ENCODE peak calls at places on chromosome 12, in four cellular contexts. K, I, A and D are unnamed samples.
A peak's percentile ranks its signal among the peaks of the same experiment; 100 is the strongest.

GRCh38 chr12:5043589-5044419 is at the start of gene KCNA5:
- DNase-seq in K (no peak), I (peak; percentile 74), A (peak; percentile 3), D (no peak)

GRCh38 chr12:3530548-3530947 is 39.5 kb downstream of the PRMT8 start:
- DNase-seq in K (no peak), I (no peak), A (no peak), D (no peak)

GRCh38 chr12:111995782-111996480 is 17.0 kb downstream of the TMEM116 start:
- DNase-seq in K (no peak), I (no peak), A (no peak), D (no peak)

GRCh38 chr12:51886021-51886710 is 1.7 kb upstream of the ANKRD33 start:
- DNase-seq in K (peak; percentile 94), I (peak; percentile 46), A (peak; percentile 95), D (peak; percentile 78)

GRCh38 chr12:45634273-45634917 is 95.1 kb upstream of the ARID2 start:
- DNase-seq in K (no peak), I (peak; percentile 29), A (no peak), D (no peak)

GRCh38 chr12:100359822-100360221 is 2.9 kb downstream of the SLC17A8 start:
- DNase-seq in K (peak; percentile 4), I (no peak), A (peak; percentile 19), D (peak; percentile 12)

GRCh38 chr12:112996501-112996900 is 18.2 kb downstream of the OAS2 start:
- DNase-seq in K (no peak), I (no peak), A (no peak), D (no peak)

GRCh38 chr12:69442894-69443293 is 27.3 kb upstream of the FRS2 start:
- DNase-seq in K (peak; percentile 99), I (no peak), A (peak; percentile 72), D (no peak)

GRCh38 chr12:68450947-68451260 is 118.7 kb upstream of the MDM1 start:
- DNase-seq in K (no peak), I (no peak), A (no peak), D (no peak)

GRCh38 chr12:91900971-91901370 is 244.7 kb downstream of the BTG1 start:
- DNase-seq in K (no peak), I (no peak), A (no peak), D (no peak)

GRCh38 chr12:54294152-54294913 is 6.5 kb downstream of the NFE2 start:
- DNase-seq in K (peak; percentile 40), I (peak; percentile 89), A (peak; percentile 41), D (no peak)

GRCh38 chr12:85834378-85834777 is 1.8 kb downstream of the RASSF9 start:
- DNase-seq in K (no peak), I (peak; percentile 23), A (no peak), D (no peak)

GRCh38 chr12:124370851-124371250 is 76.0 kb downstream of the RFLNA start:
- DNase-seq in K (no peak), I (no peak), A (no peak), D (no peak)

GRCh38 chr12:115619061-115619460 is 658.4 kb downstream of the MED13L start:
- DNase-seq in K (no peak), I (no peak), A (no peak), D (no peak)

GRCh38 chr12:3294481-3294911 is 196.5 kb upstream of the PRMT8 start:
- DNase-seq in K (no peak), I (no peak), A (no peak), D (no peak)

GRCh38 chr12:75571651-75572050 is 60.2 kb upstream of the KRR1 start:
- DNase-seq in K (no peak), I (peak; percentile 4), A (no peak), D (no peak)

GRCh38 chr12:67991158-67991557 is 1.9 kb downstream of the IFNG-AS1 start:
- DNase-seq in K (no peak), I (no peak), A (no peak), D (no peak)

GRCh38 chr12:76238688-76239087 is 109.5 kb downstream of the BBS10 start:
- DNase-seq in K (no peak), I (no peak), A (no peak), D (no peak)

GRCh38 chr12:17097674-17098073 is 491.7 kb upstream of the LMO3 start:
- DNase-seq in K (no peak), I (no peak), A (no peak), D (no peak)

GRCh38 chr12:123973552-123974341 is 732 bp downstream of the ZNF664 start:
- DNase-seq in K (no peak), I (peak; percentile 70), A (peak; percentile 27), D (no peak)

GRCh38 chr12:57092876-57093411 is 4.0 kb downstream of the NAB2 start:
- DNase-seq in K (no peak), I (no peak), A (no peak), D (no peak)

GRCh38 chr12:90959538-90960139 is 4.7 kb upstream of the CCER1 start:
- DNase-seq in K (peak; percentile 75), I (peak; percentile 74), A (peak; percentile 72), D (no peak)

GRCh38 chr12:111767362-111768158 is 827 bp downstream of the ALDH2 start:
- DNase-seq in K (peak; percentile 37), I (peak; percentile 58), A (peak; percentile 35), D (no peak)

GRCh38 chr12:27207626-27208413 is 36.3 kb upstream of the STK38L start:
- DNase-seq in K (peak; percentile 32), I (no peak), A (peak; percentile 21), D (no peak)

GRCh38 chr12:66638666-66639065 is 40.2 kb downstream of the GRIP1 start:
- DNase-seq in K (no peak), I (no peak), A (no peak), D (no peak)

GRCh38 chr12:70645494-70646317 is 8.5 kb upstream of the PTPRB start:
- DNase-seq in K (peak; percentile 94), I (peak; percentile 41), A (peak; percentile 94), D (peak; percentile 79)

GRCh38 chr12:2959194-2959507 is at the start of gene TEAD4:
- DNase-seq in K (peak; percentile 74), I (peak; percentile 97), A (peak; percentile 89), D (no peak)

GRCh38 chr12:110741795-110742717 is 635 bp downstream of the PPP1CC start:
- DNase-seq in K (peak; percentile 40), I (peak; percentile 40), A (peak; percentile 37), D (no peak)

GRCh38 chr12:11545438-11546330 is 103.8 kb upstream of the ETV6 start:
- DNase-seq in K (no peak), I (peak; percentile 30), A (peak; percentile 69), D (no peak)

GRCh38 chr12:6188954-6189353 is 11.2 kb upstream of the CD9 start:
- DNase-seq in K (no peak), I (no peak), A (no peak), D (no peak)

GRCh38 chr12:49974231-49974675 is 1.5 kb downstream of the AQP6 start:
- DNase-seq in K (peak; percentile 73), I (peak; percentile 58), A (peak; percentile 82), D (no peak)
- TF ChIP-seq CTCF in K (peak; percentile 72), I (peak; percentile 60), A (peak; percentile 77), D (peak; percentile 75)

GRCh38 chr12:64796205-64796845 is 28.1 kb upstream of the TBC1D30 start:
- DNase-seq in K (peak; percentile 94), I (peak; percentile 95), A (peak; percentile 94), D (peak; percentile 78)
- TF ChIP-seq CTCF in K (peak; percentile 88), I (peak; percentile 69), A (peak; percentile 82), D (peak; percentile 81)

GRCh38 chr12:102095677-102096263 is 24.1 kb downstream of the NUP37 start:
- DNase-seq in K (peak; percentile 57), I (peak; percentile 12), A (peak; percentile 66), D (no peak)
- TF ChIP-seq CTCF in K (peak; percentile 57), I (no peak), A (peak; percentile 62), D (peak; percentile 33)

GRCh38 chr12:47772738-47773061 is 338 bp upstream of the SLC48A1 start:
- DNase-seq in K (no peak), I (no peak), A (no peak), D (no peak)
- TF ChIP-seq CTCF in K (no peak), I (no peak), A (no peak), D (no peak)

GRCh38 chr12:65305346-65305950 is 27.0 kb downstream of the MSRB3 start:
- DNase-seq in K (no peak), I (no peak), A (no peak), D (no peak)

GRCh38 chr12:65302891-65303290 is 24.4 kb downstream of the MSRB3 start:
- DNase-seq in K (no peak), I (no peak), A (no peak), D (no peak)

GRCh38 chr12:65300067-65300466 is 21.6 kb downstream of the MSRB3 start:
- DNase-seq in K (no peak), I (no peak), A (no peak), D (no peak)

GRCh38 chr12:65296503-65297265 is 18.2 kb downstream of the MSRB3 start:
- DNase-seq in K (no peak), I (no peak), A (no peak), D (no peak)

GRCh38 chr12:65300679-65301349 is 22.3 kb downstream of the MSRB3 start:
- DNase-seq in K (peak; percentile 19), I (peak; percentile 73), A (peak; percentile 30), D (no peak)
- TF ChIP-seq CTCF in K (peak; percentile 49), I (peak; percentile 68), A (peak; percentile 48), D (peak; percentile 43)

GRCh38 chr12:101767537-101767936 is 28.3 kb upstream of the SYCP3 start:
- DNase-seq in K (no peak), I (no peak), A (no peak), D (no peak)
- TF ChIP-seq CTCF in K (no peak), I (peak; percentile 13), A (no peak), D (no peak)

GRCh38 chr12:55614764-55615163 is 21.9 kb upstream of the OR10P1 start:
- DNase-seq in K (no peak), I (no peak), A (no peak), D (no peak)

GRCh38 chr12:55624056-55624455 is 12.6 kb upstream of the OR10P1 start:
- DNase-seq in K (no peak), I (no peak), A (no peak), D (no peak)

DNA sequence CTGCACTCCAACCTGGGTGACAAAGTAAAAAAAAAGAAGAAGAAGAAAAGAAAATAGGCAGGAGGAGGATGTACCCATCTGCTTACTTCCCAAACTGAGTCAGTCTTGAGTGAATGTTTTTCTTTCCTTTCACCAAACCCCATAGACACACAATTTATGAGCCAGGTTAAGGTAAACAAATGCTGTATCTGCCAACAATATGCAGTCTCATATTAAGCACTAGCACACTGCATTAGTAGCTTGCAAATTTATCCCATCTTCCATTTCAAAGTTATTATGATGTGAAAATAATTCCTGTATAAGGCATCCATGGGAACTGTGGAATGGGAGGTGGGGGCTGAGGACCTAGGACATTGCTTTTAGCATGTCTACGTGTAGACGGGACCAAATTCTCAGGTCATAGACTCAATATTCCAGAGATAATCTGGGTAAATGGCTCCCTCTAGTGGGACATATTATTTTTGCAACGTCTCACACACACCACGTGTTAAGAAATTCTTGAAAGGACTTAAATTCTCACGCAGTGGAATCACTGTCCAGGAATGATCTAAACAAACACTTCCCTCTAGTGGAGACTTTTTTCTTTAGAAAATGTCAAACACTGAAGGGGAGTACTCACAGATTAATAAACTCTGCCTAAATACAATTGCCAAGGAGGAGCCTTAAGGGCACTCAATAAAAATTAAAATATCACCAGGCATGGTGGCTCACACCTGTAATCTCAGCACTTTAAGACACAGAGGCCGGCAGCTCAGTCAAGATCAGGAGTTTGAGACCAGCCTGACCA is 17.1 kb upstream of the OR10P1 start:
- DNase-seq in K (peak; percentile 96), I (peak; percentile 98), A (peak; percentile 94), D (peak; percentile 79)
- TF ChIP-seq CTCF in K (peak; percentile 69), I (peak; percentile 86), A (peak; percentile 79), D (peak; percentile 76)